ENCODE peak calls at places on chromosome 1, in seven cellular contexts. One of them, this sample, is unnamed.

GRCh38 chr1:6396998-6397397 is 3.4 kb upstream of the ACOT7 start:
- DNase-seq in tibial nerve: no peak
- DNase-seq in foreskin fibroblast: peak
- DNase-seq in D721Med: no peak
- DNase-seq in WTC11: no peak
- DNase-seq in heart left ventricle: peak
- DNase-seq in lower leg skin: no peak
- DNase-seq in this sample: no peak

GRCh38 chr1:166166701-166167394 is at the start of gene FAM78B:
- DNase-seq in tibial nerve: peak
- DNase-seq in lower leg skin: peak
- DNase-seq in heart left ventricle: peak
- DNase-seq in D721Med: peak
- DNase-seq in WTC11: peak
- DNase-seq in foreskin fibroblast: peak
- DNase-seq in this sample: no peak

GRCh38 chr1:234683856-234684632 is 74.1 kb upstream of the IRF2BP2 start:
- DNase-seq in foreskin fibroblast: peak
- DNase-seq in tibial nerve: peak
- DNase-seq in D721Med: no peak
- DNase-seq in heart left ventricle: no peak
- DNase-seq in lower leg skin: peak
- DNase-seq in WTC11: no peak
- DNase-seq in this sample: peak

GRCh38 chr1:224182057-224182865 is 779 bp upstream of the DEGS1 start:
- DNase-seq in D721Med: peak
- DNase-seq in heart left ventricle: no peak
- DNase-seq in WTC11: no peak
- DNase-seq in lower leg skin: no peak
- DNase-seq in foreskin fibroblast: no peak
- DNase-seq in tibial nerve: no peak
- DNase-seq in this sample: no peak

GRCh38 chr1:170872663-170873062 is 62.7 kb upstream of the MROH9 start:
- DNase-seq in lower leg skin: no peak
- DNase-seq in foreskin fibroblast: no peak
- DNase-seq in heart left ventricle: no peak
- DNase-seq in WTC11: no peak
- DNase-seq in D721Med: no peak
- DNase-seq in tibial nerve: no peak
- DNase-seq in this sample: no peak

GRCh38 chr1:107748529-107748928 is 216.5 kb downstream of the VAV3 start:
- DNase-seq in foreskin fibroblast: peak
- DNase-seq in lower leg skin: no peak
- DNase-seq in WTC11: no peak
- DNase-seq in tibial nerve: no peak
- DNase-seq in D721Med: no peak
- DNase-seq in heart left ventricle: no peak
- DNase-seq in this sample: peak

GRCh38 chr1:14267991-14268390 is 330.5 kb upstream of the KAZN start:
- DNase-seq in lower leg skin: no peak
- DNase-seq in foreskin fibroblast: no peak
- DNase-seq in D721Med: no peak
- DNase-seq in tibial nerve: no peak
- DNase-seq in WTC11: no peak
- DNase-seq in heart left ventricle: no peak
- DNase-seq in this sample: no peak

GRCh38 chr1:114341886-114342285 is 169.1 kb downstream of the TRIM33 start:
- DNase-seq in heart left ventricle: no peak
- DNase-seq in D721Med: no peak
- DNase-seq in lower leg skin: no peak
- DNase-seq in foreskin fibroblast: peak
- DNase-seq in tibial nerve: no peak
- DNase-seq in WTC11: no peak
- DNase-seq in this sample: no peak

GRCh38 chr1:200386416-200386815 is 23.4 kb downstream of the ZNF281 start:
- DNase-seq in WTC11: no peak
- DNase-seq in tibial nerve: no peak
- DNase-seq in lower leg skin: no peak
- DNase-seq in heart left ventricle: no peak
- DNase-seq in foreskin fibroblast: no peak
- DNase-seq in D721Med: no peak
- DNase-seq in this sample: no peak

GRCh38 chr1:226981838-226982237 is 41.7 kb downstream of the COQ8A start:
- DNase-seq in foreskin fibroblast: no peak
- DNase-seq in D721Med: peak
- DNase-seq in heart left ventricle: no peak
- DNase-seq in WTC11: no peak
- DNase-seq in lower leg skin: no peak
- DNase-seq in tibial nerve: no peak
- DNase-seq in this sample: no peak

GRCh38 chr1:179955731-179956130 is 1.1 kb downstream of the CEP350 start:
- DNase-seq in WTC11: no peak
- DNase-seq in tibial nerve: no peak
- DNase-seq in foreskin fibroblast: no peak
- DNase-seq in heart left ventricle: no peak
- DNase-seq in lower leg skin: no peak
- DNase-seq in D721Med: no peak
- DNase-seq in this sample: no peak

GRCh38 chr1:110616587-110616986 is 10.4 kb upstream of the KCNA2 start:
- DNase-seq in WTC11: no peak
- DNase-seq in D721Med: no peak
- DNase-seq in lower leg skin: no peak
- DNase-seq in foreskin fibroblast: peak
- DNase-seq in tibial nerve: no peak
- DNase-seq in heart left ventricle: no peak
- DNase-seq in this sample: peak

DNA sequence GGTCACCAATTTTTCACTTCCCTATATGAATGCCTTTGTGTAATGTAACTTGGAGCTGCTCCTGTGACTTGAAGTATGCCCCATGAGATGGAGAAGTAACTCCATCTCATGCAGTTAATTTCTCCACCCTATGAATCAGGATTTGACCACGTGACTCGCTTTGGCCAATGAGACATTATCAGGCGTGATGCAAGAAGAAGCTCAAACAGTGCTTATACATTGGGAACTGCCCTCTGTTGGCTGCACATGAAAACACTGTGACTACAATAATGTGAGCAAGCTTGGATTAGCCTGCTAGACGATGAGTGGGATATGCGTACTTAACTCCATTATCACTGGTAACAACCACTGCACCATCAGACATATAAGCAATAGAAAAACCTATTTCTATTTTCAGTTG is 684.4 kb downstream of the PLA2G4A start:
- DNase-seq in foreskin fibroblast: no peak
- DNase-seq in WTC11: no peak
- DNase-seq in tibial nerve: no peak
- DNase-seq in lower leg skin: no peak
- DNase-seq in heart left ventricle: no peak
- DNase-seq in D721Med: no peak
- DNase-seq in this sample: no peak
- TF ChIP-seq CTCF in foreskin fibroblast: no peak
- TF ChIP-seq CTCF in WTC11: no peak
- TF ChIP-seq CTCF in tibial nerve: no peak
- TF ChIP-seq CTCF in lower leg skin: no peak
- TF ChIP-seq CTCF in heart left ventricle: no peak
- TF ChIP-seq CTCF in D721Med: no peak
- TF ChIP-seq CTCF in this sample: no peak

DNA sequence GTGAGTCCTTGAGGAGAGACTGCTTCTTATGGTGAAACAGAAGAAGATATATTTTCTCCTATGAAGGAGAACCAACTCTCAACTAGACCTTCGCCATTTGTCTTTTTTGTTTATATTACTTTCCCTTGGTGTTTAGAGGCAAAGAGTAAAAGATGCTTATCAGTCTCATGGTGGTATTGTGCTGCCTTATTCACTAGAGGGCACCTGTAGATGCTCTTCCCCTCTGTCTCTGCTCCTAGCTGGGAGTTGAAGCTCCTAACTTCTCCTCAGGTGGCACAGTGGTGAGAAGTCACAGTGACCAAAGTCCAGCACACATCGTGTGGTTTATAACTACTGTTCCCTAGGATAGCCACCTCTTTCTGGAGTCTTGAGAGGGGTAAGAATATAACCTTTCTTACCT is 1359.6 kb downstream of the PLA2G4A start:
- DNase-seq in tibial nerve: no peak
- DNase-seq in WTC11: no peak
- DNase-seq in lower leg skin: no peak
- DNase-seq in heart left ventricle: no peak
- DNase-seq in D721Med: no peak
- DNase-seq in foreskin fibroblast: no peak
- DNase-seq in this sample: no peak
- TF ChIP-seq CTCF in tibial nerve: no peak
- TF ChIP-seq CTCF in WTC11: no peak
- TF ChIP-seq CTCF in lower leg skin: no peak
- TF ChIP-seq CTCF in heart left ventricle: no peak
- TF ChIP-seq CTCF in D721Med: peak
- TF ChIP-seq CTCF in foreskin fibroblast: no peak
- TF ChIP-seq CTCF in this sample: no peak

GRCh38 chr1:39182804-39183203 is 21.7 kb upstream of the MACF1 start:
- DNase-seq in lower leg skin: no peak
- DNase-seq in D721Med: no peak
- DNase-seq in foreskin fibroblast: no peak
- DNase-seq in heart left ventricle: no peak
- DNase-seq in tibial nerve: no peak
- DNase-seq in WTC11: no peak
- DNase-seq in this sample: no peak

GRCh38 chr1:39187276-39188046 is 17.0 kb upstream of the MACF1 start:
- DNase-seq in D721Med: no peak
- DNase-seq in WTC11: no peak
- DNase-seq in foreskin fibroblast: no peak
- DNase-seq in tibial nerve: no peak
- DNase-seq in lower leg skin: no peak
- DNase-seq in heart left ventricle: no peak
- DNase-seq in this sample: no peak

GRCh38 chr1:39183503-39184353 is 20.8 kb upstream of the MACF1 start:
- DNase-seq in WTC11: peak
- DNase-seq in heart left ventricle: no peak
- DNase-seq in foreskin fibroblast: peak
- DNase-seq in D721Med: no peak
- DNase-seq in tibial nerve: no peak
- DNase-seq in lower leg skin: peak
- DNase-seq in this sample: peak

GRCh38 chr1:39181311-39181710 is 23.2 kb upstream of the MACF1 start:
- DNase-seq in WTC11: no peak
- DNase-seq in foreskin fibroblast: no peak
- DNase-seq in D721Med: no peak
- DNase-seq in heart left ventricle: no peak
- DNase-seq in tibial nerve: no peak
- DNase-seq in lower leg skin: no peak
- DNase-seq in this sample: no peak

DNA sequence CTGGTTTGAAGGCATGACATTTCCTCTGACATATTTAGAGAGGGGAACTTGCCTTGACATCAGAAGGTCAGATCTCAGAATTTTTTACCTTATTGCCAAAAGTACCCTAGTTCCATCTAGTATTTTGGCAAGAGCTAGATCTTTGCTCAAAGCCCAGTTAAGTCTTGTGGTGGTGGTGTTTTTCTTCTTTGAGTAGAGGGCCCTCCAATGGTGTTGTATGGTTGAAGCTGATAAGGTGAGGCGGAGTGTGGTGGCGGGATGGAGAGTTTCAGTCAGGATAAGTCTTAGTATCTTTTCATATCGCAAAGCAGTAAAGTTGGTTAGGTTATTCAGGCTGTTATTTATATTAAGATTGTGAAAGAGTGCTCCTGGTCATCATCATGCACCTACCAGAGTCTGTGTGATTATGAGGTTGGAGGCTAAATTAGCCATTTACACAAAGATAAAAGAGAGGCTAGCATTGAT is 20.1 kb upstream of the MACF1 start:
- DNase-seq in WTC11: no peak
- DNase-seq in lower leg skin: no peak
- DNase-seq in tibial nerve: no peak
- DNase-seq in D721Med: no peak
- DNase-seq in heart left ventricle: no peak
- DNase-seq in foreskin fibroblast: no peak
- DNase-seq in this sample: no peak
- TF ChIP-seq CTCF in WTC11: no peak
- TF ChIP-seq CTCF in lower leg skin: no peak
- TF ChIP-seq CTCF in tibial nerve: no peak
- TF ChIP-seq CTCF in D721Med: no peak
- TF ChIP-seq CTCF in heart left ventricle: no peak
- TF ChIP-seq CTCF in foreskin fibroblast: no peak
- TF ChIP-seq CTCF in this sample: no peak

GRCh38 chr1:209800984-209801834 is 4.7 kb downstream of the IRF6 start:
- DNase-seq in foreskin fibroblast: no peak
- DNase-seq in WTC11: no peak
- DNase-seq in tibial nerve: peak
- DNase-seq in D721Med: no peak
- DNase-seq in lower leg skin: no peak
- DNase-seq in heart left ventricle: no peak
- DNase-seq in this sample: peak

GRCh38 chr1:209802780-209803152 is 3.2 kb downstream of the IRF6 start:
- DNase-seq in heart left ventricle: no peak
- DNase-seq in lower leg skin: no peak
- DNase-seq in foreskin fibroblast: no peak
- DNase-seq in tibial nerve: no peak
- DNase-seq in WTC11: no peak
- DNase-seq in D721Med: no peak
- DNase-seq in this sample: no peak

GRCh38 chr1:209802117-209802779 is 3.7 kb downstream of the IRF6 start:
- DNase-seq in lower leg skin: no peak
- DNase-seq in tibial nerve: no peak
- DNase-seq in foreskin fibroblast: no peak
- DNase-seq in WTC11: no peak
- DNase-seq in D721Med: no peak
- DNase-seq in heart left ventricle: no peak
- DNase-seq in this sample: no peak

GRCh38 chr1:209796733-209797025 is 9.3 kb downstream of the IRF6 start:
- DNase-seq in lower leg skin: no peak
- DNase-seq in heart left ventricle: no peak
- DNase-seq in foreskin fibroblast: no peak
- DNase-seq in WTC11: no peak
- DNase-seq in D721Med: no peak
- DNase-seq in tibial nerve: no peak
- DNase-seq in this sample: no peak

GRCh38 chr1:209797978-209798639 is 7.8 kb downstream of the IRF6 start:
- DNase-seq in tibial nerve: no peak
- DNase-seq in foreskin fibroblast: peak
- DNase-seq in heart left ventricle: no peak
- DNase-seq in WTC11: no peak
- DNase-seq in D721Med: no peak
- DNase-seq in lower leg skin: no peak
- DNase-seq in this sample: no peak
- TF ChIP-seq CTCF in tibial nerve: no peak
- TF ChIP-seq CTCF in foreskin fibroblast: no peak
- TF ChIP-seq CTCF in heart left ventricle: no peak
- TF ChIP-seq CTCF in WTC11: no peak
- TF ChIP-seq CTCF in D721Med: no peak
- TF ChIP-seq CTCF in lower leg skin: no peak
- TF ChIP-seq CTCF in this sample: peak

GRCh38 chr1:216555653-216556052 is 132.4 kb upstream of the USH2A start:
- DNase-seq in D721Med: no peak
- DNase-seq in lower leg skin: no peak
- DNase-seq in tibial nerve: no peak
- DNase-seq in foreskin fibroblast: no peak
- DNase-seq in WTC11: no peak
- DNase-seq in heart left ventricle: no peak
- DNase-seq in this sample: no peak
- TF ChIP-seq CTCF in D721Med: no peak
- TF ChIP-seq CTCF in lower leg skin: no peak
- TF ChIP-seq CTCF in tibial nerve: no peak
- TF ChIP-seq CTCF in foreskin fibroblast: no peak
- TF ChIP-seq CTCF in WTC11: no peak
- TF ChIP-seq CTCF in heart left ventricle: no peak
- TF ChIP-seq CTCF in this sample: no peak

This sample was measured in HFFc6.